ENCODE peak calls at places on chromosomes 7 and 10, in nine cellular contexts. One of them, this sample, is unnamed. For H3K27me3, the result is how much of the 10 kb centered on the place peaks cover.

GRCh38 chr7:102167254-102167653 is 119.4 kb upstream of the SH2B2 start:
- DNase-seq in tibial artery: no peak
- DNase-seq in H1: no peak
- DNase-seq in spleen: no peak
- DNase-seq in lower lobe of right lung: no peak
- DNase-seq in right atrium auricular region: no peak
- DNase-seq in BE2C: no peak
- DNase-seq in K562: no peak
- DNase-seq in AG04450: no peak
- DNase-seq in this sample: peak

GRCh38 chr10:8044331-8044907 is 10.1 kb upstream of the GATA3 start:
- DNase-seq in tibial artery: no peak
- DNase-seq in H1: no peak
- DNase-seq in spleen: no peak
- DNase-seq in lower lobe of right lung: no peak
- DNase-seq in right atrium auricular region: no peak
- DNase-seq in BE2C: no peak
- DNase-seq in K562: no peak
- DNase-seq in AG04450: no peak
- DNase-seq in this sample: no peak

GRCh38 chr7:41436139-41436538 is 266.8 kb downstream of the INHBA start:
- DNase-seq in tibial artery: no peak
- DNase-seq in H1: no peak
- DNase-seq in spleen: no peak
- DNase-seq in lower lobe of right lung: no peak
- DNase-seq in right atrium auricular region: no peak
- DNase-seq in BE2C: no peak
- DNase-seq in K562: no peak
- DNase-seq in AG04450: no peak
- DNase-seq in this sample: no peak

GRCh38 chr7:30464231-30464660 is 14.3 kb downstream of the NOD1 start:
- DNase-seq in tibial artery: no peak
- DNase-seq in H1: no peak
- DNase-seq in spleen: no peak
- DNase-seq in lower lobe of right lung: no peak
- DNase-seq in right atrium auricular region: no peak
- DNase-seq in BE2C: no peak
- DNase-seq in K562: no peak
- DNase-seq in AG04450: no peak
- DNase-seq in this sample: no peak

GRCh38 chr10:96964131-96964530 is 132.0 kb downstream of the LCOR start:
- DNase-seq in tibial artery: no peak
- DNase-seq in H1: no peak
- DNase-seq in spleen: no peak
- DNase-seq in lower lobe of right lung: no peak
- DNase-seq in right atrium auricular region: no peak
- DNase-seq in BE2C: no peak
- DNase-seq in K562: no peak
- DNase-seq in AG04450: no peak
- DNase-seq in this sample: no peak

GRCh38 chr10:72461085-72461484 is 106.4 kb upstream of the DNAJB12 start:
- DNase-seq in tibial artery: no peak
- DNase-seq in H1: no peak
- DNase-seq in spleen: no peak
- DNase-seq in lower lobe of right lung: no peak
- DNase-seq in right atrium auricular region: no peak
- DNase-seq in BE2C: no peak
- DNase-seq in K562: no peak
- DNase-seq in AG04450: no peak
- DNase-seq in this sample: no peak

GRCh38 chr7:116384936-116385635 is 114.5 kb upstream of the CAV2 start:
- DNase-seq in tibial artery: no peak
- DNase-seq in H1: no peak
- DNase-seq in spleen: no peak
- DNase-seq in lower lobe of right lung: no peak
- DNase-seq in right atrium auricular region: no peak
- DNase-seq in BE2C: no peak
- DNase-seq in K562: no peak
- DNase-seq in AG04450: no peak
- DNase-seq in this sample: no peak

GRCh38 chr7:106035568-106035967 is 72.5 kb downstream of the CDHR3 start:
- DNase-seq in tibial artery: no peak
- DNase-seq in H1: no peak
- DNase-seq in spleen: no peak
- DNase-seq in lower lobe of right lung: no peak
- DNase-seq in right atrium auricular region: no peak
- DNase-seq in BE2C: no peak
- DNase-seq in K562: no peak
- DNase-seq in AG04450: no peak
- DNase-seq in this sample: no peak

GRCh38 chr10:114682121-114682520 is 24.0 kb upstream of the ABLIM1 start:
- DNase-seq in tibial artery: no peak
- DNase-seq in H1: no peak
- DNase-seq in spleen: no peak
- DNase-seq in lower lobe of right lung: no peak
- DNase-seq in right atrium auricular region: no peak
- DNase-seq in BE2C: no peak
- DNase-seq in K562: no peak
- DNase-seq in AG04450: no peak
- DNase-seq in this sample: no peak

GRCh38 chr10:106582291-106582690 is 582.2 kb downstream of the SORCS1 start:
- DNase-seq in tibial artery: no peak
- DNase-seq in H1: no peak
- DNase-seq in spleen: no peak
- DNase-seq in lower lobe of right lung: no peak
- DNase-seq in right atrium auricular region: no peak
- DNase-seq in BE2C: peak
- DNase-seq in K562: no peak
- DNase-seq in AG04450: no peak
- DNase-seq in this sample: no peak

GRCh38 chr10:35420044-35420443 is 83.7 kb downstream of the CCNY start:
- DNase-seq in tibial artery: no peak
- DNase-seq in H1: no peak
- DNase-seq in spleen: no peak
- DNase-seq in lower lobe of right lung: no peak
- DNase-seq in right atrium auricular region: no peak
- DNase-seq in BE2C: no peak
- DNase-seq in K562: no peak
- DNase-seq in AG04450: no peak
- DNase-seq in this sample: no peak

GRCh38 chr7:126856691-126857291 is 395.9 kb downstream of the GRM8 start:
- DNase-seq in tibial artery: no peak
- DNase-seq in H1: no peak
- DNase-seq in spleen: no peak
- DNase-seq in lower lobe of right lung: no peak
- DNase-seq in right atrium auricular region: no peak
- DNase-seq in BE2C: no peak
- DNase-seq in K562: peak
- DNase-seq in AG04450: no peak
- DNase-seq in this sample: no peak

GRCh38 chr10:8174762-8175161 is 120.3 kb downstream of the GATA3 start:
- DNase-seq in tibial artery: no peak
- DNase-seq in H1: no peak
- DNase-seq in spleen: no peak
- DNase-seq in lower lobe of right lung: no peak
- DNase-seq in right atrium auricular region: no peak
- DNase-seq in BE2C: peak
- DNase-seq in K562: no peak
- DNase-seq in AG04450: no peak
- DNase-seq in this sample: no peak

DNA sequence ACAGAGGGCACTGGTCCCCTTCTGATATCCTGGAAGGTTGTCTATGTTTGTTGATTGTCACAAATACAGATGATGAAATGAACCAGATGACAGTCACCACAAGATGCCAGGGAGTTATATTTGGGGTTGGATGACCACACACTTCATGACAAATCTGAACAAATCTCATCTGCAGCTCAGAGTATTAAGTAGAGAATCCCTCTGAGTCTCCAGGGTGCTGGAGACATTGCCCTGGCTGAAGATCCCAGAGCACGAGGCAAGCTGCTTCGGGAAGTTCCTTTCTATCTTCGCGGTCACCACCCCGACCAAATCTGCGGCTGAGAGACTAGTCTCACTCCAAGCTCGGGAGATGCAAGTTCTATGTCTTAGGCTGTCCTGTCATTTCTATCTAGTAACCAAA is 9.0 kb downstream of the DENND2A start:
- DNase-seq in tibial artery: peak
- DNase-seq in H1: no peak
- DNase-seq in spleen: no peak
- DNase-seq in lower lobe of right lung: no peak
- DNase-seq in right atrium auricular region: no peak
- DNase-seq in BE2C: no peak
- DNase-seq in K562: no peak
- DNase-seq in AG04450: no peak
- DNase-seq in this sample: peak
- H3K27me3 ChIP-seq in tibial artery: under half
- H3K27me3 ChIP-seq in H1: under half
- H3K27me3 ChIP-seq in spleen: under half
- H3K27me3 ChIP-seq in lower lobe of right lung: under half
- H3K27me3 ChIP-seq in right atrium auricular region: under half
- H3K27me3 ChIP-seq in BE2C: under half
- H3K27me3 ChIP-seq in K562: half or more
- H3K27me3 ChIP-seq in AG04450: under half
- H3K27me3 ChIP-seq in this sample: under half

GRCh38 chr7:37416739-37417474 is 31.8 kb downstream of the ELMO1 start:
- DNase-seq in tibial artery: no peak
- DNase-seq in H1: no peak
- DNase-seq in spleen: no peak
- DNase-seq in lower lobe of right lung: no peak
- DNase-seq in right atrium auricular region: no peak
- DNase-seq in BE2C: no peak
- DNase-seq in K562: no peak
- DNase-seq in AG04450: no peak
- DNase-seq in this sample: no peak
- H3K27me3 ChIP-seq in tibial artery: under half
- H3K27me3 ChIP-seq in H1: under half
- H3K27me3 ChIP-seq in spleen: under half
- H3K27me3 ChIP-seq in lower lobe of right lung: under half
- H3K27me3 ChIP-seq in right atrium auricular region: under half
- H3K27me3 ChIP-seq in BE2C: under half
- H3K27me3 ChIP-seq in K562: under half
- H3K27me3 ChIP-seq in AG04450: under half
- H3K27me3 ChIP-seq in this sample: under half

DNA sequence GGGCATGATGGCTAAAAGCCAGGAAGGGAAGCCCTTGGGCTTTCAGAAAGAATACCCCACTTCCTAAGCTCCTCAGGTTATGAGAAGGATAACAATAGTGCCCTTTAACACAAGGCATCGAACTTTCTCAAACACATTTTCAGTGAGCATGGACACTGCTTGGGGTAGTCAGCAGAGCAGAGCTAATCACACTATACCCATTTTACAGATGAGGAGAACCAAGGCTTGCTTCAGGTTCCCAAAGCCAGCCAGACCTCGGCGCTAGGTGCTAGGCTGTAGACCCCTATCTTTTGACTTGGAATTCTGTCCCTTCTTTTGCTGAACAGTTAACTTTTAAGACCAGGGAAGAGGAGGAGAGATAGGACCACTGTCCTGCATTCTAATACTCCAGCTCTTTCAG is 1.8 kb downstream of the NEURL1 start:
- DNase-seq in tibial artery: no peak
- DNase-seq in H1: no peak
- DNase-seq in spleen: no peak
- DNase-seq in lower lobe of right lung: no peak
- DNase-seq in right atrium auricular region: no peak
- DNase-seq in BE2C: no peak
- DNase-seq in K562: no peak
- DNase-seq in AG04450: no peak
- DNase-seq in this sample: no peak
- H3K27me3 ChIP-seq in tibial artery: under half
- H3K27me3 ChIP-seq in H1: under half
- H3K27me3 ChIP-seq in spleen: under half
- H3K27me3 ChIP-seq in lower lobe of right lung: under half
- H3K27me3 ChIP-seq in right atrium auricular region: under half
- H3K27me3 ChIP-seq in BE2C: under half
- H3K27me3 ChIP-seq in K562: under half
- H3K27me3 ChIP-seq in AG04450: half or more
- H3K27me3 ChIP-seq in this sample: under half

GRCh38 chr10:99527526-99528255 is 5.1 kb upstream of the NKX2-3 start:
- DNase-seq in tibial artery: no peak
- DNase-seq in H1: peak
- DNase-seq in spleen: peak
- DNase-seq in lower lobe of right lung: no peak
- DNase-seq in right atrium auricular region: no peak
- DNase-seq in BE2C: no peak
- DNase-seq in K562: no peak
- DNase-seq in AG04450: no peak
- DNase-seq in this sample: no peak
- H3K27me3 ChIP-seq in tibial artery: under half
- H3K27me3 ChIP-seq in H1: half or more
- H3K27me3 ChIP-seq in spleen: half or more
- H3K27me3 ChIP-seq in lower lobe of right lung: half or more
- H3K27me3 ChIP-seq in right atrium auricular region: half or more
- H3K27me3 ChIP-seq in BE2C: half or more
- H3K27me3 ChIP-seq in K562: under half
- H3K27me3 ChIP-seq in AG04450: half or more
- H3K27me3 ChIP-seq in this sample: half or more

GRCh38 chr10:90856261-90856660 is 1.6 kb downstream of the HTR7 start:
- DNase-seq in tibial artery: no peak
- DNase-seq in H1: no peak
- DNase-seq in spleen: no peak
- DNase-seq in lower lobe of right lung: no peak
- DNase-seq in right atrium auricular region: no peak
- DNase-seq in BE2C: no peak
- DNase-seq in K562: no peak
- DNase-seq in AG04450: no peak
- DNase-seq in this sample: no peak

GRCh38 chr10:90856964-90857634 is 740 bp downstream of the HTR7 start:
- DNase-seq in tibial artery: no peak
- DNase-seq in H1: peak
- DNase-seq in spleen: peak
- DNase-seq in lower lobe of right lung: no peak
- DNase-seq in right atrium auricular region: no peak
- DNase-seq in BE2C: no peak
- DNase-seq in K562: no peak
- DNase-seq in AG04450: no peak
- DNase-seq in this sample: no peak

GRCh38 chr10:90858489-90858968 is 690 bp upstream of the HTR7 start:
- DNase-seq in tibial artery: no peak
- DNase-seq in H1: no peak
- DNase-seq in spleen: no peak
- DNase-seq in lower lobe of right lung: no peak
- DNase-seq in right atrium auricular region: no peak
- DNase-seq in BE2C: no peak
- DNase-seq in K562: no peak
- DNase-seq in AG04450: no peak
- DNase-seq in this sample: no peak

GRCh38 chr10:90859321-90859751 is 1.5 kb upstream of the HTR7 start:
- DNase-seq in tibial artery: no peak
- DNase-seq in H1: no peak
- DNase-seq in spleen: no peak
- DNase-seq in lower lobe of right lung: no peak
- DNase-seq in right atrium auricular region: no peak
- DNase-seq in BE2C: no peak
- DNase-seq in K562: no peak
- DNase-seq in AG04450: no peak
- DNase-seq in this sample: no peak

GRCh38 chr10:90857635-90858488 is at the start of gene HTR7:
- DNase-seq in tibial artery: peak
- DNase-seq in H1: peak
- DNase-seq in spleen: peak
- DNase-seq in lower lobe of right lung: peak
- DNase-seq in right atrium auricular region: no peak
- DNase-seq in BE2C: peak
- DNase-seq in K562: peak
- DNase-seq in AG04450: no peak
- DNase-seq in this sample: peak
- H3K27me3 ChIP-seq in tibial artery: under half
- H3K27me3 ChIP-seq in H1: under half
- H3K27me3 ChIP-seq in spleen: half or more
- H3K27me3 ChIP-seq in lower lobe of right lung: under half
- H3K27me3 ChIP-seq in right atrium auricular region: under half
- H3K27me3 ChIP-seq in BE2C: half or more
- H3K27me3 ChIP-seq in K562: under half
- H3K27me3 ChIP-seq in AG04450: under half
- H3K27me3 ChIP-seq in this sample: under half